ENCODE peak calls at places on chromosomes 16 and 17, in five cellular contexts. N is M059J; G is CD4-positive, CD25-positive, alpha-beta regulatory T cell; L is NCI-H1930; J is HuH-7. A is an unnamed sample.

GRCh38 chr17:67995568-67996191 is 589 bp downstream of the C17orf58 start:
- DNase-seq in N (peak), G (peak), L (no peak), J (peak), A (peak)

GRCh38 chr16:19681637-19682036 is 36.4 kb downstream of the KNOP1 start:
- DNase-seq in N (no peak), G (no peak), L (no peak), J (no peak), A (no peak)

GRCh38 chr16:85082553-85083050 is 29.7 kb downstream of the CIBAR2 start:
- DNase-seq in N (no peak), G (no peak), L (no peak), J (no peak), A (no peak)

GRCh38 chr17:65547253-65547670 is 14.2 kb downstream of the AXIN2 start:
- DNase-seq in N (no peak), G (no peak), L (no peak), J (peak), A (no peak)

GRCh38 chr17:28449861-28450260 is 23.6 kb upstream of the SLC13A2 start:
- DNase-seq in N (no peak), G (no peak), L (no peak), J (no peak), A (no peak)

GRCh38 chr17:44086364-44087311 is 16.1 kb downstream of the G6PC3 start:
- DNase-seq in N (peak), G (peak), L (no peak), J (no peak), A (peak)

GRCh38 chr17:72947475-72947874 is 145.0 kb downstream of the SLC39A11 start:
- DNase-seq in N (no peak), G (no peak), L (no peak), J (no peak), A (no peak)

GRCh38 chr17:50148226-50149098 is 2.0 kb downstream of the PPP1R9B start:
- DNase-seq in N (peak), G (peak), L (no peak), J (peak), A (peak)

GRCh38 chr16:27515874-27516353 is 33.8 kb downstream of the GTF3C1 start:
- DNase-seq in N (no peak), G (peak), L (no peak), J (peak), A (peak)

GRCh38 chr17:3603119-3603869 is 5.9 kb downstream of the TRPV1 start:
- DNase-seq in N (peak), G (peak), L (no peak), J (no peak), A (peak)

GRCh38 chr17:340074-340473 is 12.5 kb downstream of the RPH3AL start:
- DNase-seq in N (no peak), G (no peak), L (no peak), J (no peak), A (no peak)

GRCh38 chr16:4461250-4462085 is 13.0 kb downstream of the NMRAL1 start:
- DNase-seq in N (no peak), G (no peak), L (peak), J (no peak), A (no peak)

GRCh38 chr16:58011652-58012051 is 10.4 kb downstream of the USB1 start:
- DNase-seq in N (peak), G (no peak), L (no peak), J (no peak), A (no peak)